ENCODE peak calls at places on chromosome 1, in eight cellular contexts. A, I, J, D, P, M, X and S are unnamed samples.

GRCh38 chr1:197559655-197560054 is 215.6 kb downstream of the DENND1B start:
- DNase-seq in A (no peak), I (no peak), J (no peak), D (no peak), P (no peak), M (no peak), X (no peak), S (no peak)

GRCh38 chr1:196669051-196669450 is 17.2 kb downstream of the CFH start:
- DNase-seq in A (no peak), I (no peak), J (no peak), D (no peak), P (no peak), M (no peak), X (no peak), S (no peak)

GRCh38 chr1:86779308-86780191 is 75.2 kb downstream of the SH3GLB1 start:
- DNase-seq in A (no peak), I (peak), J (no peak), D (no peak), P (peak), M (no peak), X (no peak), S (no peak)

GRCh38 chr1:161020573-161021167 is at the start of gene F11R:
- DNase-seq in A (peak), I (peak), J (no peak), D (no peak), P (peak), M (peak), X (no peak), S (no peak)

GRCh38 chr1:183780159-183780558 is 24.8 kb upstream of the RGL1 start:
- DNase-seq in A (no peak), I (no peak), J (no peak), D (no peak), P (no peak), M (no peak), X (no peak), S (no peak)

GRCh38 chr1:56973898-56974752 is 8.3 kb upstream of the C8B start:
- DNase-seq in A (no peak), I (no peak), J (no peak), D (no peak), P (no peak), M (no peak), X (no peak), S (no peak)

GRCh38 chr1:36597514-36597913 is 114.8 kb upstream of the CSF3R start:
- DNase-seq in A (no peak), I (no peak), J (no peak), D (no peak), P (no peak), M (no peak), X (no peak), S (no peak)

GRCh38 chr1:32363713-32364112 is 1.4 kb downstream of the TSSK3 start:
- DNase-seq in A (peak), I (no peak), J (no peak), D (no peak), P (no peak), M (peak), X (no peak), S (no peak)

GRCh38 chr1:2557146-2558029 is 1.2 kb downstream of the TNFRSF14 start:
- DNase-seq in A (no peak), I (no peak), J (no peak), D (no peak), P (peak), M (peak), X (no peak), S (no peak)
- TF ChIP-seq CTCF in A (no peak), I (peak), J (no peak), D (no peak), P (no peak), M (no peak), X (no peak), S (no peak)

GRCh38 chr1:156014829-156015228 is 5.9 kb downstream of the SSR2 start:
- DNase-seq in A (no peak), I (no peak), J (no peak), D (no peak), P (no peak), M (no peak), X (no peak), S (no peak)

GRCh38 chr1:156006666-156007376 is 13.9 kb downstream of the SSR2 start:
- DNase-seq in A (no peak), I (peak), J (no peak), D (no peak), P (no peak), M (peak), X (no peak), S (no peak)

GRCh38 chr1:156009404-156009803 is 11.3 kb downstream of the SSR2 start:
- DNase-seq in A (no peak), I (no peak), J (no peak), D (no peak), P (no peak), M (peak), X (no peak), S (no peak)

GRCh38 chr1:156012051-156012817 is 8.5 kb downstream of the SSR2 start:
- DNase-seq in A (no peak), I (no peak), J (no peak), D (no peak), P (no peak), M (no peak), X (no peak), S (no peak)
- TF ChIP-seq CTCF in A (no peak), I (no peak), J (no peak), D (no peak), P (no peak), M (no peak), X (no peak), S (no peak)

GRCh38 chr1:30760596-30761311 is 3.2 kb upstream of the LAPTM5 start:
- DNase-seq in A (no peak), I (no peak), J (no peak), D (no peak), P (no peak), M (peak), X (no peak), S (no peak)
- TF ChIP-seq CTCF in A (no peak), I (no peak), J (no peak), D (no peak), P (no peak), M (no peak), X (no peak), S (no peak)

GRCh38 chr1:231357831-231358354 is 19.8 kb downstream of the SPRTN start:
- DNase-seq in A (no peak), I (peak), J (no peak), D (peak), P (no peak), M (no peak), X (no peak), S (no peak)
- TF ChIP-seq CTCF in A (peak), I (peak), J (peak), D (peak), P (peak), M (peak), X (peak), S (peak)

GRCh38 chr1:8004113-8004802 is 21.9 kb downstream of the ERRFI1 start:
- DNase-seq in A (no peak), I (no peak), J (no peak), D (no peak), P (no peak), M (peak), X (no peak), S (no peak)

GRCh38 chr1:8006037-8006963 is 19.8 kb downstream of the ERRFI1 start:
- DNase-seq in A (no peak), I (no peak), J (no peak), D (no peak), P (no peak), M (no peak), X (no peak), S (no peak)

GRCh38 chr1:8003431-8004112 is 22.5 kb downstream of the ERRFI1 start:
- DNase-seq in A (no peak), I (no peak), J (no peak), D (no peak), P (no peak), M (no peak), X (no peak), S (no peak)

GRCh38 chr1:8002329-8003320 is 23.5 kb downstream of the ERRFI1 start:
- DNase-seq in A (no peak), I (no peak), J (no peak), D (no peak), P (no peak), M (no peak), X (no peak), S (no peak)

DNA sequence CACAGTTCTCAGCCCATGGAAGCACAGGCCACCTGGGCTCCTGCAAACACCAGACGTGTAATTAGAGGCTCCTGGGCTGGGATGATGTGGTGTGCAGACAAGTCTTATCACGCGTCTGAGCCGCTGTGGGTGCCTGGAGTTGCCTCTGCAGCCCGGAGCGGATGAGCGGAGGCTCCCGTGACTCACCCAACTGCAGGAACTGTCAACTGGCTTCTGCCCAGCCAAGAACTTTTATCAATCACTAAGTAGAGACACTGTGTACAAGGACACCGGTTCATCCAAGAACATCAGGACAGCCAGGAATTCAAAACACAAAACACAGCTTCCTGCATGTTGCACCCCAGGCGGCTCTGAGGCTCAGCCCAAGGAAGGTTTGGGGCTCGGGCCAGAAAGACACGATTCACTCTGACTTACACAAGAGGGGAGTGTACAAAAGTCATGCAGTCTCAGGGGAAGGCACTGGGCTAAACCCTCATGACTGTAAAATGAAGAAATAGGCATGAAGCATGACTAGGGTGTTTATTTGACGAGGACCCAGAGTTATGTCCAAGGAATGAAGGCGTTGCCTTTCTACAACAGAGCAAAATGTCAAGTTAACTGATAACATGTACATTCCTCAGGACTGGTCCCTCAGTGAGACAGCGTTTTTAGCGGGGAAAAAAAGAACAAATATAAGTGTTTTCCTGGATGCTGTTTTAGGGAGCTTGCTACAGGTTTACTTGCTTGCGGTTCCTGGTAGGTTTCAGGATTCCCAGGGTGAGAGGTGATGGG is 21.1 kb downstream of the ERRFI1 start:
- DNase-seq in A (peak), I (peak), J (peak), D (no peak), P (peak), M (peak), X (peak), S (no peak)
- TF ChIP-seq CTCF in A (no peak), I (no peak), J (no peak), D (no peak), P (no peak), M (no peak), X (no peak), S (no peak)